ENCODE peak calls at places on chromosomes 11 and 22, in six cellular contexts. E is EH; Y is CD4-positive, alpha-beta T cell; T is left kidney; X is prostate gland; U is lung. D is an unnamed sample.

GRCh38 chr11:47333526-47333845 is 19.0 kb downstream of the MYBPC3 start:
- DNase-seq in E (no peak), X (no peak), U (no peak), T (no peak), Y (no peak), D (no peak)

GRCh38 chr11:84243629-84244263 is 957.6 kb upstream of the CCDC90B start:
- DNase-seq in X (no peak), U (no peak), T (no peak), E (no peak), Y (no peak), D (no peak)

GRCh38 chr11:45266693-45267451 is 19.3 kb downstream of the SYT13 start:
- DNase-seq in Y (no peak), E (no peak), U (no peak), T (peak), X (no peak), D (no peak)

GRCh38 chr11:15627560-15627959 is 512.8 kb downstream of the INSC start:
- DNase-seq in Y (no peak), U (no peak), X (no peak), E (peak), T (no peak), D (peak)

GRCh38 chr22:41485033-41485432 is 16.1 kb downstream of the ACO2 start:
- DNase-seq in E (no peak), U (no peak), X (no peak), Y (no peak), T (no peak), D (no peak)

GRCh38 chr22:29907753-29908515 is 25.0 kb downstream of the MTMR3 start:
- DNase-seq in U (peak), Y (no peak), T (peak), X (peak), E (peak), D (peak)

GRCh38 chr11:299081-299891 is at the start of gene IFITM5:
- DNase-seq in T (no peak), E (no peak), Y (no peak), X (no peak), U (no peak), D (no peak)

GRCh38 chr22:32132783-32133182 is 26.3 kb downstream of the C22orf42 start:
- DNase-seq in X (no peak), E (no peak), Y (no peak), T (no peak), U (no peak), D (no peak)

GRCh38 chr22:43234299-43234988 is 47.5 kb upstream of the TTLL12 start:
- DNase-seq in T (no peak), U (no peak), X (no peak), E (no peak), Y (no peak), D (no peak)

GRCh38 chr11:94400839-94401772 is at the start of gene GPR83:
- DNase-seq in Y (no peak), T (peak), U (no peak), E (peak), X (no peak), D (no peak)

D was measured in ELR.